ENCODE peak calls at places on chromosomes 2 and 18, in eight cellular contexts. One of them, this sample, is unnamed.

GRCh38 chr2:24886640-24887324 is 33.3 kb downstream of the ADCY3 start:
- DNase-seq in choroid plexus epithelial cell: no peak
- DNase-seq in left lobe of liver: no peak
- DNase-seq in left kidney: peak
- DNase-seq in stimulated activated CD4-positive, alpha-beta T cell treated with anti-CD3 and anti-CD28 coated beads, Interleukin-12 subunit alpha, Interleukin-12 subunit beta, amount 100 ng/mL, for 4 hours: no peak
- DNase-seq in tibial artery: no peak
- DNase-seq in aorta: no peak
- DNase-seq in activated CD4-positive, CD25-positive, alpha-beta regulatory T cell treated with anti-CD3 and anti-CD28 coated beads, Interleukin-2, amount 50 U/mL, for 72 hours: no peak
- DNase-seq in this sample: no peak

GRCh38 chr2:19911799-19912509 is 10.2 kb upstream of the TTC32 start:
- DNase-seq in choroid plexus epithelial cell: peak
- DNase-seq in left lobe of liver: no peak
- DNase-seq in left kidney: no peak
- DNase-seq in stimulated activated CD4-positive, alpha-beta T cell treated with anti-CD3 and anti-CD28 coated beads, Interleukin-12 subunit alpha, Interleukin-12 subunit beta, amount 100 ng/mL, for 4 hours: no peak
- DNase-seq in tibial artery: no peak
- DNase-seq in aorta: no peak
- DNase-seq in activated CD4-positive, CD25-positive, alpha-beta regulatory T cell treated with anti-CD3 and anti-CD28 coated beads, Interleukin-2, amount 50 U/mL, for 72 hours: no peak
- DNase-seq in this sample: no peak

GRCh38 chr2:197405582-197405981 is 29.2 kb downstream of the SF3B1 start:
- DNase-seq in choroid plexus epithelial cell: no peak
- DNase-seq in left lobe of liver: no peak
- DNase-seq in left kidney: no peak
- DNase-seq in stimulated activated CD4-positive, alpha-beta T cell treated with anti-CD3 and anti-CD28 coated beads, Interleukin-12 subunit alpha, Interleukin-12 subunit beta, amount 100 ng/mL, for 4 hours: no peak
- DNase-seq in tibial artery: no peak
- DNase-seq in aorta: no peak
- DNase-seq in activated CD4-positive, CD25-positive, alpha-beta regulatory T cell treated with anti-CD3 and anti-CD28 coated beads, Interleukin-2, amount 50 U/mL, for 72 hours: no peak
- DNase-seq in this sample: no peak

GRCh38 chr2:121860033-121860810 is 104.8 kb downstream of the TSN start:
- DNase-seq in choroid plexus epithelial cell: peak
- DNase-seq in left lobe of liver: no peak
- DNase-seq in left kidney: no peak
- DNase-seq in stimulated activated CD4-positive, alpha-beta T cell treated with anti-CD3 and anti-CD28 coated beads, Interleukin-12 subunit alpha, Interleukin-12 subunit beta, amount 100 ng/mL, for 4 hours: no peak
- DNase-seq in tibial artery: no peak
- DNase-seq in aorta: no peak
- DNase-seq in activated CD4-positive, CD25-positive, alpha-beta regulatory T cell treated with anti-CD3 and anti-CD28 coated beads, Interleukin-2, amount 50 U/mL, for 72 hours: no peak
- DNase-seq in this sample: no peak

GRCh38 chr2:197926673-197927072 is 122.3 kb downstream of the PLCL1 start:
- DNase-seq in choroid plexus epithelial cell: no peak
- DNase-seq in left lobe of liver: no peak
- DNase-seq in left kidney: no peak
- DNase-seq in stimulated activated CD4-positive, alpha-beta T cell treated with anti-CD3 and anti-CD28 coated beads, Interleukin-12 subunit alpha, Interleukin-12 subunit beta, amount 100 ng/mL, for 4 hours: no peak
- DNase-seq in tibial artery: no peak
- DNase-seq in aorta: no peak
- DNase-seq in activated CD4-positive, CD25-positive, alpha-beta regulatory T cell treated with anti-CD3 and anti-CD28 coated beads, Interleukin-2, amount 50 U/mL, for 72 hours: no peak
- DNase-seq in this sample: no peak

GRCh38 chr2:26033270-26033768 is 565 bp upstream of the RAB10 start:
- DNase-seq in choroid plexus epithelial cell: peak
- DNase-seq in left lobe of liver: no peak
- DNase-seq in left kidney: peak
- DNase-seq in stimulated activated CD4-positive, alpha-beta T cell treated with anti-CD3 and anti-CD28 coated beads, Interleukin-12 subunit alpha, Interleukin-12 subunit beta, amount 100 ng/mL, for 4 hours: no peak
- DNase-seq in tibial artery: peak
- DNase-seq in aorta: no peak
- DNase-seq in activated CD4-positive, CD25-positive, alpha-beta regulatory T cell treated with anti-CD3 and anti-CD28 coated beads, Interleukin-2, amount 50 U/mL, for 72 hours: no peak
- DNase-seq in this sample: peak

GRCh38 chr2:172021955-172022354 is 22.2 kb downstream of the METAP1D start:
- DNase-seq in choroid plexus epithelial cell: peak
- DNase-seq in left lobe of liver: no peak
- DNase-seq in left kidney: peak
- DNase-seq in stimulated activated CD4-positive, alpha-beta T cell treated with anti-CD3 and anti-CD28 coated beads, Interleukin-12 subunit alpha, Interleukin-12 subunit beta, amount 100 ng/mL, for 4 hours: no peak
- DNase-seq in tibial artery: no peak
- DNase-seq in aorta: no peak
- DNase-seq in activated CD4-positive, CD25-positive, alpha-beta regulatory T cell treated with anti-CD3 and anti-CD28 coated beads, Interleukin-2, amount 50 U/mL, for 72 hours: no peak
- DNase-seq in this sample: no peak

GRCh38 chr18:378039-378438 is 110.2 kb upstream of the THOC1 start:
- DNase-seq in choroid plexus epithelial cell: no peak
- DNase-seq in left lobe of liver: no peak
- DNase-seq in left kidney: no peak
- DNase-seq in stimulated activated CD4-positive, alpha-beta T cell treated with anti-CD3 and anti-CD28 coated beads, Interleukin-12 subunit alpha, Interleukin-12 subunit beta, amount 100 ng/mL, for 4 hours: no peak
- DNase-seq in tibial artery: no peak
- DNase-seq in aorta: no peak
- DNase-seq in activated CD4-positive, CD25-positive, alpha-beta regulatory T cell treated with anti-CD3 and anti-CD28 coated beads, Interleukin-2, amount 50 U/mL, for 72 hours: no peak
- DNase-seq in this sample: no peak

GRCh38 chr2:215028231-215028630 is 110.2 kb downstream of the ABCA12 start:
- DNase-seq in choroid plexus epithelial cell: peak
- DNase-seq in left lobe of liver: no peak
- DNase-seq in left kidney: no peak
- DNase-seq in stimulated activated CD4-positive, alpha-beta T cell treated with anti-CD3 and anti-CD28 coated beads, Interleukin-12 subunit alpha, Interleukin-12 subunit beta, amount 100 ng/mL, for 4 hours: no peak
- DNase-seq in tibial artery: no peak
- DNase-seq in aorta: no peak
- DNase-seq in activated CD4-positive, CD25-positive, alpha-beta regulatory T cell treated with anti-CD3 and anti-CD28 coated beads, Interleukin-2, amount 50 U/mL, for 72 hours: no peak
- DNase-seq in this sample: no peak

GRCh38 chr2:149727927-149728326 is 140.4 kb upstream of the MMADHC start:
- DNase-seq in choroid plexus epithelial cell: peak
- DNase-seq in left lobe of liver: no peak
- DNase-seq in left kidney: no peak
- DNase-seq in stimulated activated CD4-positive, alpha-beta T cell treated with anti-CD3 and anti-CD28 coated beads, Interleukin-12 subunit alpha, Interleukin-12 subunit beta, amount 100 ng/mL, for 4 hours: no peak
- DNase-seq in tibial artery: no peak
- DNase-seq in aorta: no peak
- DNase-seq in activated CD4-positive, CD25-positive, alpha-beta regulatory T cell treated with anti-CD3 and anti-CD28 coated beads, Interleukin-2, amount 50 U/mL, for 72 hours: no peak
- DNase-seq in this sample: no peak